ENCODE peak calls at places on chromosome 20, in five cellular contexts. One of them, this sample, is unnamed.
A peak's percentile ranks its signal among the peaks of the same experiment; 100 is the strongest.

GRCh38 chr20:37886851-37887297 is 16.1 kb upstream of the VSTM2L start:
- DNase-seq in heart left ventricle: peak; percentile 89
- DNase-seq in pancreas: no peak
- DNase-seq in H1: no peak
- DNase-seq in psoas muscle: peak; percentile 16
- DNase-seq in this sample: no peak

GRCh38 chr20:43942661-43943285 is 28.1 kb downstream of the TOX2 start:
- DNase-seq in H1: no peak
- DNase-seq in psoas muscle: no peak
- DNase-seq in pancreas: no peak
- DNase-seq in heart left ventricle: no peak
- DNase-seq in this sample: peak; percentile 62

GRCh38 chr20:49245921-49246740 is 26.9 kb downstream of the DDX27 start:
- DNase-seq in psoas muscle: no peak
- DNase-seq in heart left ventricle: peak; percentile 58
- DNase-seq in pancreas: no peak
- DNase-seq in H1: no peak
- DNase-seq in this sample: no peak

GRCh38 chr20:2379511-2380229 is 1.0 kb upstream of the TGM6 start:
- DNase-seq in H1: no peak
- DNase-seq in psoas muscle: no peak
- DNase-seq in heart left ventricle: no peak
- DNase-seq in pancreas: no peak
- DNase-seq in this sample: no peak

GRCh38 chr20:1857403-1857941 is 37.7 kb upstream of the SIRPA start:
- DNase-seq in psoas muscle: no peak
- DNase-seq in pancreas: no peak
- DNase-seq in heart left ventricle: no peak
- DNase-seq in H1: no peak
- DNase-seq in this sample: no peak

GRCh38 chr20:46361386-46361785 is 45.0 kb downstream of the ELMO2 start:
- DNase-seq in pancreas: no peak
- DNase-seq in psoas muscle: no peak
- DNase-seq in heart left ventricle: no peak
- DNase-seq in H1: no peak
- DNase-seq in this sample: no peak

GRCh38 chr20:20864346-20865096 is 152.1 kb upstream of the RALGAPA2 start:
- DNase-seq in pancreas: no peak
- DNase-seq in heart left ventricle: no peak
- DNase-seq in H1: no peak
- DNase-seq in psoas muscle: no peak
- DNase-seq in this sample: no peak

GRCh38 chr20:11375966-11376365 is 541.7 kb upstream of the BTBD3 start:
- DNase-seq in H1: no peak
- DNase-seq in pancreas: no peak
- DNase-seq in psoas muscle: no peak
- DNase-seq in heart left ventricle: no peak
- DNase-seq in this sample: no peak

GRCh38 chr20:7829776-7830175 is 110.5 kb downstream of the HAO1 start:
- DNase-seq in H1: no peak
- DNase-seq in heart left ventricle: no peak
- DNase-seq in pancreas: no peak
- DNase-seq in psoas muscle: no peak
- DNase-seq in this sample: no peak

GRCh38 chr20:18796282-18796833 is 17.2 kb upstream of the SCP2D1 start:
- DNase-seq in H1: no peak
- DNase-seq in heart left ventricle: no peak
- DNase-seq in pancreas: no peak
- DNase-seq in psoas muscle: no peak
- DNase-seq in this sample: no peak

GRCh38 chr20:58293453-58293852 is 16.1 kb upstream of the RAB22A start:
- DNase-seq in psoas muscle: no peak
- DNase-seq in pancreas: no peak
- DNase-seq in heart left ventricle: peak; percentile 46
- DNase-seq in H1: no peak
- DNase-seq in this sample: no peak

GRCh38 chr20:35600176-35600995 is 15.2 kb upstream of the SPAG4 start:
- DNase-seq in pancreas: peak; percentile 71
- DNase-seq in psoas muscle: no peak
- DNase-seq in heart left ventricle: no peak
- DNase-seq in H1: no peak
- DNase-seq in this sample: no peak

GRCh38 chr20:63626424-63627128 is at the start of gene GMEB2:
- DNase-seq in heart left ventricle: peak; percentile 87
- DNase-seq in psoas muscle: peak; percentile 83
- DNase-seq in H1: no peak
- DNase-seq in pancreas: peak; percentile 87
- DNase-seq in this sample: no peak

GRCh38 chr20:48260370-48260769 is 475.1 kb upstream of the SULF2 start:
- DNase-seq in heart left ventricle: peak; percentile 67
- DNase-seq in pancreas: no peak
- DNase-seq in psoas muscle: peak; percentile 31
- DNase-seq in H1: no peak
- DNase-seq in this sample: no peak

GRCh38 chr20:10414982-10415650 is 18.9 kb downstream of the MKKS start:
- DNase-seq in psoas muscle: no peak
- DNase-seq in heart left ventricle: no peak
- DNase-seq in pancreas: no peak
- DNase-seq in H1: no peak
- DNase-seq in this sample: no peak

GRCh38 chr20:55649254-55649653 is 356.1 kb downstream of the CBLN4 start:
- DNase-seq in psoas muscle: no peak
- DNase-seq in H1: no peak
- DNase-seq in heart left ventricle: no peak
- DNase-seq in pancreas: no peak
- DNase-seq in this sample: no peak

GRCh38 chr20:63903796-63904570 is 9.1 kb downstream of the DNAJC5 start:
- DNase-seq in psoas muscle: no peak
- DNase-seq in heart left ventricle: no peak
- DNase-seq in H1: no peak
- DNase-seq in pancreas: no peak
- DNase-seq in this sample: no peak

GRCh38 chr20:14193885-14194284 is 143.5 kb downstream of the FLRT3 start:
- DNase-seq in H1: no peak
- DNase-seq in pancreas: no peak
- DNase-seq in heart left ventricle: no peak
- DNase-seq in psoas muscle: no peak
- DNase-seq in this sample: no peak

GRCh38 chr20:34374209-34374749 is 11.2 kb downstream of the ITCH start:
- DNase-seq in psoas muscle: no peak
- DNase-seq in H1: no peak
- DNase-seq in heart left ventricle: no peak
- DNase-seq in pancreas: no peak
- DNase-seq in this sample: no peak

GRCh38 chr20:16293590-16293989 is 279.7 kb downstream of the KIF16B start:
- DNase-seq in H1: no peak
- DNase-seq in heart left ventricle: no peak
- DNase-seq in pancreas: no peak
- DNase-seq in psoas muscle: no peak
- DNase-seq in this sample: no peak

GRCh38 chr20:16286601-16287000 is 286.6 kb downstream of the KIF16B start:
- DNase-seq in psoas muscle: no peak
- DNase-seq in H1: no peak
- DNase-seq in pancreas: no peak
- DNase-seq in heart left ventricle: no peak
- DNase-seq in this sample: no peak

GRCh38 chr20:16292227-16292626 is 281.0 kb downstream of the KIF16B start:
- DNase-seq in pancreas: no peak
- DNase-seq in psoas muscle: no peak
- DNase-seq in H1: no peak
- DNase-seq in heart left ventricle: no peak
- DNase-seq in this sample: no peak

GRCh38 chr20:16287776-16288175 is 285.5 kb downstream of the KIF16B start:
- DNase-seq in heart left ventricle: no peak
- DNase-seq in pancreas: no peak
- DNase-seq in H1: no peak
- DNase-seq in psoas muscle: no peak
- DNase-seq in this sample: no peak

DNA sequence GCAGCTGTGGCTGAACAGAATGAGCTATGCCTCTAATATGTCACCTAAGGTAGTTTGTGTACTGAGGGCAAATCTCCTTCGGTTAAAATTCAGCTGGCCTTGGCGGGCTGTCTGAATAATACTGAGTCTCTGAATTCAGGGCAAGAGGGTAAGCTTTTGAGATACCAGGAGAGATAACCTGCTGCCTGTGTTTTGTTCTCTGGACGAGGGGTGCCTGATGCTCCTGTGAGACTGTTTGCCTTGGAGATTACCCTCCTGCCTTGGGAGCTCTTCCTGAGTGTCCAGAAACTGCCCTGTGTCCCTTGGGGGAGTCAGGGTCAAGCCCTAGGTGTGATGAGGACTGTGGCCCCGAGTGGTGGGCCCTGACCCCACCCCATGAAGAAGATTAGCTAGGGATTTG is 282.9 kb downstream of the KIF16B start:
- DNase-seq in heart left ventricle: no peak
- DNase-seq in pancreas: no peak
- DNase-seq in psoas muscle: no peak
- DNase-seq in H1: no peak
- DNase-seq in this sample: no peak
- H3K4me3 ChIP-seq in heart left ventricle: no peak overlapping the region
- H3K4me3 ChIP-seq in pancreas: no peak overlapping the region
- H3K4me3 ChIP-seq in psoas muscle: no peak overlapping the region
- H3K4me3 ChIP-seq in H1: no peak overlapping the region
- H3K4me3 ChIP-seq in this sample: no peak overlapping the region

GRCh38 chr20:24683676-24684075 is 214.2 kb downstream of the SYNDIG1 start:
- DNase-seq in pancreas: no peak
- DNase-seq in heart left ventricle: no peak
- DNase-seq in psoas muscle: no peak
- DNase-seq in H1: no peak
- DNase-seq in this sample: no peak

GRCh38 chr20:24684954-24685691 is 215.7 kb downstream of the SYNDIG1 start:
- DNase-seq in H1: peak; percentile 10
- DNase-seq in psoas muscle: no peak
- DNase-seq in heart left ventricle: no peak
- DNase-seq in pancreas: no peak
- DNase-seq in this sample: no peak

GRCh38 chr20:24684421-24684871 is 215.0 kb downstream of the SYNDIG1 start:
- DNase-seq in psoas muscle: no peak
- DNase-seq in heart left ventricle: no peak
- DNase-seq in H1: no peak
- DNase-seq in pancreas: no peak
- DNase-seq in this sample: no peak

GRCh38 chr20:24685736-24686135 is 216.3 kb downstream of the SYNDIG1 start:
- DNase-seq in psoas muscle: no peak
- DNase-seq in pancreas: no peak
- DNase-seq in heart left ventricle: no peak
- DNase-seq in H1: no peak
- DNase-seq in this sample: no peak

GRCh38 chr20:24686156-24686555 is 216.7 kb downstream of the SYNDIG1 start:
- DNase-seq in heart left ventricle: no peak
- DNase-seq in psoas muscle: no peak
- DNase-seq in pancreas: no peak
- DNase-seq in H1: no peak
- DNase-seq in this sample: no peak
- H3K27me3 ChIP-seq in heart left ventricle: no peaks in the 10 kb centered on the region
- H3K27me3 ChIP-seq in psoas muscle: no peaks in the 10 kb centered on the region
- H3K27me3 ChIP-seq in pancreas: no peaks in the 10 kb centered on the region
- H3K27me3 ChIP-seq in H1: no peaks in the 10 kb centered on the region
- H3K27me3 ChIP-seq in this sample: peaks cover 1% of the 10 kb centered on the region

DNA sequence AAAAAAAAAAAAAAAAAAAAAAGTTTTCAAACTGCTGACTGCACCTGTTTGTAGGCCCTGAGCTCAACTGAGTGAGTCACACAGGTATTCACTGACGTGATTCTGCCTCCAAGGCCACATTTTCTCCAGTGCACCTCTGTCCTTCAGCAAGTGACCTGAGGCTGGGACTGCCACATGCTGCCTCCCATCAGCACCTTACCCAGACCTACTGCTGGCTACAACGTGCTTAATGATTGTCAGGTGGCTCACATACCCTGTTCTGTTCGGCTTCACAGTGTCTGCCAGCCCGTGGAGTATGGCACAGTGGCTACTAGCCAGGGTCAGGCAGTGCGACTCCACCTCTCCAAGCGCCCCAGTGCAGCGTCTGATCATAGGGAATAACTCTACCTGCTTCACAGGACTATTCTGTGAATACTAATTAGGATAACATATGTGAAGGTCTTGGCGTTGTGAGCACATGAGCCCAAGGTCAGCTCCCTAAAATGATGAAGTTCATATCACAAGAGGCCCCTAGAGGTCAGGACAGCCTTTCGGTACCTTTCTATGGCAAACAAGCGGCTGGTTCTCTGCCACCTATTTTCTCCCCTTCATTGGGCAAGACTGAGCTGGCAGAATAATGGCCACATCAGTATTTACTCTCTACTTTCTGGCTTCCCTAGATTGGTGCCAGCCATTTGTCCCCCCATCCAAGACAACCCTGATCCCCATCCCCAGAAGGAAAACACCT is 28.1 kb downstream of the RIPOR3 start:
- DNase-seq in heart left ventricle: peak; percentile 35
- DNase-seq in pancreas: peak; percentile 75
- DNase-seq in psoas muscle: no peak
- DNase-seq in H1: no peak
- DNase-seq in this sample: no peak
- TF ChIP-seq CTCF in heart left ventricle: peak; percentile 24
- TF ChIP-seq CTCF in pancreas: peak; percentile 20
- TF ChIP-seq CTCF in psoas muscle: no peak
- TF ChIP-seq CTCF in H1: peak; percentile 65
- TF ChIP-seq CTCF in this sample: no peak

GRCh38 chr20:32534661-32535240 is 50.4 kb downstream of the NOL4L start:
- DNase-seq in heart left ventricle: no peak
- DNase-seq in H1: no peak
- DNase-seq in psoas muscle: no peak
- DNase-seq in pancreas: peak; percentile 15
- DNase-seq in this sample: no peak
- H3K4me3 ChIP-seq in heart left ventricle: no peak overlapping the region
- H3K4me3 ChIP-seq in H1: no peak overlapping the region
- H3K4me3 ChIP-seq in psoas muscle: no peak overlapping the region
- H3K4me3 ChIP-seq in pancreas: no peak overlapping the region
- H3K4me3 ChIP-seq in this sample: no peak overlapping the region

DNA sequence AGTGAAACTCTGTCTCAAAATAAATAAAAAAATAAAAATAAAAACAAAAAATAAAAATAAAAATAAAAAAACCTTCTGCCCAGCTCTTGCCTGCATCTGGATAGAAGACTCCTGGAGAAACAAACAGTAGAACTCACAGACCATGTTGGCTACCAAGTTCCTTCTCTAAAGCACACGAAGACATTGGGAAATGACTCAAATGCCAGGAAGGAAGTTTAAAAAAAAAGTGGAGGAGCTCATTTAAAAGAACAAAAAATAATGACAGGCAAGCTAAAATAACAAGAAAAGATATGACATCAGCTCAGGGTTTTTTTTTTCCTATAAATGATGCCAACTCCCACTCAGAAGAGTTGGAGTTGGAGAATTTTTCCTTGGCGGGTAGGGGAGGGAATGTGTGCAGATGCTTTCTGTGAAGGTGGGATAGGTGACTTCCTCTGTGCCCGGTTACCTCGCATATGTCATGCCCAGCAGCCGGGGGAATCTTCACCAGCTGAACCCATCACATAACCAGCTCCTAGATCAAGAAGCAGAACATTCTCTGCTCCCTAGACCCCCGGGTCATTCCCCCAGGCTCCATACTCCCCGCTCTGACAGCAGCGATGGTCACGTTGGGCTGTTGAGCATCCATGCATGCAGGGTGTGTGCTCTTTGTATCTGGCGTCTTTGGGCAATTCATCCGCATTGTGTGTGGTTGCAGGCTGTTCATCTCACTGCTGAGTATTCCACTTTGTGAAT is 17.3 kb upstream of the CD93 start:
- DNase-seq in heart left ventricle: no peak
- DNase-seq in H1: no peak
- DNase-seq in pancreas: no peak
- DNase-seq in psoas muscle: no peak
- DNase-seq in this sample: no peak
- H3K27me3 ChIP-seq in heart left ventricle: no peaks in the 10 kb centered on the region
- H3K27me3 ChIP-seq in H1: no peaks in the 10 kb centered on the region
- H3K27me3 ChIP-seq in pancreas: no peaks in the 10 kb centered on the region
- H3K27me3 ChIP-seq in psoas muscle: no peaks in the 10 kb centered on the region
- H3K27me3 ChIP-seq in this sample: no peaks in the 10 kb centered on the region

GRCh38 chr20:32577023-32577422 is 8.1 kb downstream of the NOL4L start:
- DNase-seq in psoas muscle: no peak
- DNase-seq in heart left ventricle: no peak
- DNase-seq in pancreas: no peak
- DNase-seq in H1: no peak
- DNase-seq in this sample: no peak
- TF ChIP-seq CTCF in psoas muscle: no peak
- TF ChIP-seq CTCF in heart left ventricle: no peak
- TF ChIP-seq CTCF in pancreas: no peak
- TF ChIP-seq CTCF in H1: no peak
- TF ChIP-seq CTCF in this sample: no peak